ENCODE peak calls at places on chromosomes 11 and 22, in seven cellular contexts. One of them, this sample, is unnamed.

GRCh38 chr11:16782226-16782919 is 43.9 kb downstream of the C11orf58 start:
- DNase-seq in HFF-Myc: no peak
- DNase-seq in NB4: no peak
- DNase-seq in H9: no peak
- DNase-seq in foreskin fibroblast: no peak
- DNase-seq in fibroblast of the aortic adventitia: no peak
- DNase-seq in thoracic aorta: no peak
- DNase-seq in this sample: peak

GRCh38 chr22:48187272-48187855 is 1424.9 kb downstream of the TBC1D22A start:
- DNase-seq in NB4: no peak
- DNase-seq in HFF-Myc: no peak
- DNase-seq in foreskin fibroblast: no peak
- DNase-seq in thoracic aorta: no peak
- DNase-seq in H9: peak
- DNase-seq in fibroblast of the aortic adventitia: no peak
- DNase-seq in this sample: no peak

GRCh38 chr11:65488273-65489058 is 10.4 kb upstream of the MALAT1 start:
- DNase-seq in NB4: no peak
- DNase-seq in foreskin fibroblast: peak
- DNase-seq in H9: no peak
- DNase-seq in thoracic aorta: no peak
- DNase-seq in HFF-Myc: no peak
- DNase-seq in fibroblast of the aortic adventitia: peak
- DNase-seq in this sample: no peak

GRCh38 chr11:64019106-64020031 is 16.4 kb upstream of the FLRT1 start:
- DNase-seq in H9: no peak
- DNase-seq in thoracic aorta: no peak
- DNase-seq in NB4: no peak
- DNase-seq in HFF-Myc: no peak
- DNase-seq in fibroblast of the aortic adventitia: no peak
- DNase-seq in foreskin fibroblast: no peak
- DNase-seq in this sample: no peak

GRCh38 chr11:127226376-127226775 is 225.8 kb upstream of the KIRREL3 start:
- DNase-seq in thoracic aorta: no peak
- DNase-seq in HFF-Myc: no peak
- DNase-seq in foreskin fibroblast: no peak
- DNase-seq in H9: no peak
- DNase-seq in fibroblast of the aortic adventitia: no peak
- DNase-seq in NB4: no peak
- DNase-seq in this sample: no peak

GRCh38 chr11:58513747-58514367 is 6.0 kb upstream of the OR5B21 start:
- DNase-seq in NB4: peak
- DNase-seq in fibroblast of the aortic adventitia: peak
- DNase-seq in thoracic aorta: no peak
- DNase-seq in foreskin fibroblast: peak
- DNase-seq in HFF-Myc: peak
- DNase-seq in H9: peak
- DNase-seq in this sample: peak

GRCh38 chr11:67542971-67543370 is 19.7 kb upstream of the CABP2 start:
- DNase-seq in HFF-Myc: no peak
- DNase-seq in fibroblast of the aortic adventitia: no peak
- DNase-seq in NB4: no peak
- DNase-seq in foreskin fibroblast: no peak
- DNase-seq in H9: peak
- DNase-seq in thoracic aorta: no peak
- DNase-seq in this sample: no peak

GRCh38 chr11:83051760-83052671 is 19.7 kb downstream of the RAB30 start:
- DNase-seq in thoracic aorta: no peak
- DNase-seq in NB4: no peak
- DNase-seq in HFF-Myc: peak
- DNase-seq in H9: no peak
- DNase-seq in fibroblast of the aortic adventitia: peak
- DNase-seq in foreskin fibroblast: peak
- DNase-seq in this sample: no peak

GRCh38 chr11:110356769-110357671 is 60.6 kb upstream of the RDX start:
- DNase-seq in fibroblast of the aortic adventitia: peak
- DNase-seq in thoracic aorta: no peak
- DNase-seq in HFF-Myc: no peak
- DNase-seq in H9: no peak
- DNase-seq in NB4: no peak
- DNase-seq in foreskin fibroblast: peak
- DNase-seq in this sample: peak

GRCh38 chr22:27997538-27997937 is 78.5 kb upstream of the PITPNB start:
- DNase-seq in HFF-Myc: no peak
- DNase-seq in fibroblast of the aortic adventitia: peak
- DNase-seq in thoracic aorta: no peak
- DNase-seq in foreskin fibroblast: no peak
- DNase-seq in H9: no peak
- DNase-seq in NB4: peak
- DNase-seq in this sample: no peak

GRCh38 chr11:110490886-110491285 is 61.1 kb downstream of the FDX1 start:
- DNase-seq in fibroblast of the aortic adventitia: peak
- DNase-seq in H9: no peak
- DNase-seq in NB4: peak
- DNase-seq in HFF-Myc: peak
- DNase-seq in thoracic aorta: no peak
- DNase-seq in foreskin fibroblast: peak
- DNase-seq in this sample: no peak

GRCh38 chr11:33682446-33682845 is 18.2 kb downstream of the C11orf91 start:
- DNase-seq in H9: no peak
- DNase-seq in thoracic aorta: no peak
- DNase-seq in fibroblast of the aortic adventitia: no peak
- DNase-seq in foreskin fibroblast: no peak
- DNase-seq in HFF-Myc: no peak
- DNase-seq in NB4: no peak
- DNase-seq in this sample: no peak

GRCh38 chr11:63756919-63757761 is 11.4 kb downstream of the ZFTA start:
- DNase-seq in fibroblast of the aortic adventitia: no peak
- DNase-seq in foreskin fibroblast: no peak
- DNase-seq in thoracic aorta: no peak
- DNase-seq in H9: no peak
- DNase-seq in NB4: no peak
- DNase-seq in HFF-Myc: no peak
- DNase-seq in this sample: no peak

GRCh38 chr11:61080986-61081590 is 21.2 kb upstream of the CD5 start:
- DNase-seq in fibroblast of the aortic adventitia: no peak
- DNase-seq in NB4: no peak
- DNase-seq in H9: no peak
- DNase-seq in HFF-Myc: no peak
- DNase-seq in foreskin fibroblast: no peak
- DNase-seq in thoracic aorta: no peak
- DNase-seq in this sample: no peak

GRCh38 chr11:112300094-112300786 is 39.6 kb upstream of the PLET1 start:
- DNase-seq in foreskin fibroblast: no peak
- DNase-seq in NB4: no peak
- DNase-seq in fibroblast of the aortic adventitia: no peak
- DNase-seq in thoracic aorta: no peak
- DNase-seq in HFF-Myc: no peak
- DNase-seq in H9: no peak
- DNase-seq in this sample: no peak

GRCh38 chr11:15665368-15665871 is 550.7 kb downstream of the INSC start:
- DNase-seq in HFF-Myc: no peak
- DNase-seq in fibroblast of the aortic adventitia: peak
- DNase-seq in foreskin fibroblast: no peak
- DNase-seq in H9: no peak
- DNase-seq in thoracic aorta: no peak
- DNase-seq in NB4: no peak
- DNase-seq in this sample: no peak

GRCh38 chr11:2484576-2485125 is 39.8 kb downstream of the KCNQ1 start:
- DNase-seq in HFF-Myc: no peak
- DNase-seq in thoracic aorta: no peak
- DNase-seq in foreskin fibroblast: no peak
- DNase-seq in NB4: no peak
- DNase-seq in fibroblast of the aortic adventitia: no peak
- DNase-seq in H9: no peak
- DNase-seq in this sample: no peak

GRCh38 chr11:109939176-109939810 is 153.9 kb upstream of the ZC3H12C start:
- DNase-seq in HFF-Myc: peak
- DNase-seq in fibroblast of the aortic adventitia: peak
- DNase-seq in NB4: peak
- DNase-seq in H9: no peak
- DNase-seq in foreskin fibroblast: peak
- DNase-seq in thoracic aorta: no peak
- DNase-seq in this sample: peak

GRCh38 chr11:44133335-44133946 is 38.0 kb downstream of the EXT2 start:
- DNase-seq in H9: no peak
- DNase-seq in NB4: peak
- DNase-seq in thoracic aorta: no peak
- DNase-seq in foreskin fibroblast: peak
- DNase-seq in fibroblast of the aortic adventitia: peak
- DNase-seq in HFF-Myc: no peak
- DNase-seq in this sample: peak

GRCh38 chr11:34050967-34051348 is 573 bp upstream of the CAPRIN1 start:
- DNase-seq in thoracic aorta: no peak
- DNase-seq in NB4: no peak
- DNase-seq in foreskin fibroblast: no peak
- DNase-seq in H9: no peak
- DNase-seq in HFF-Myc: no peak
- DNase-seq in fibroblast of the aortic adventitia: peak
- DNase-seq in this sample: no peak

GRCh38 chr22:24553597-24554315 is 1.2 kb downstream of the GUCD1 start:
- DNase-seq in foreskin fibroblast: no peak
- DNase-seq in fibroblast of the aortic adventitia: peak
- DNase-seq in thoracic aorta: no peak
- DNase-seq in H9: no peak
- DNase-seq in HFF-Myc: no peak
- DNase-seq in NB4: peak
- DNase-seq in this sample: no peak

GRCh38 chr11:21295508-21295907 is 626.1 kb downstream of the NELL1 start:
- DNase-seq in HFF-Myc: no peak
- DNase-seq in H9: no peak
- DNase-seq in NB4: no peak
- DNase-seq in fibroblast of the aortic adventitia: no peak
- DNase-seq in thoracic aorta: no peak
- DNase-seq in foreskin fibroblast: no peak
- DNase-seq in this sample: no peak

DNA sequence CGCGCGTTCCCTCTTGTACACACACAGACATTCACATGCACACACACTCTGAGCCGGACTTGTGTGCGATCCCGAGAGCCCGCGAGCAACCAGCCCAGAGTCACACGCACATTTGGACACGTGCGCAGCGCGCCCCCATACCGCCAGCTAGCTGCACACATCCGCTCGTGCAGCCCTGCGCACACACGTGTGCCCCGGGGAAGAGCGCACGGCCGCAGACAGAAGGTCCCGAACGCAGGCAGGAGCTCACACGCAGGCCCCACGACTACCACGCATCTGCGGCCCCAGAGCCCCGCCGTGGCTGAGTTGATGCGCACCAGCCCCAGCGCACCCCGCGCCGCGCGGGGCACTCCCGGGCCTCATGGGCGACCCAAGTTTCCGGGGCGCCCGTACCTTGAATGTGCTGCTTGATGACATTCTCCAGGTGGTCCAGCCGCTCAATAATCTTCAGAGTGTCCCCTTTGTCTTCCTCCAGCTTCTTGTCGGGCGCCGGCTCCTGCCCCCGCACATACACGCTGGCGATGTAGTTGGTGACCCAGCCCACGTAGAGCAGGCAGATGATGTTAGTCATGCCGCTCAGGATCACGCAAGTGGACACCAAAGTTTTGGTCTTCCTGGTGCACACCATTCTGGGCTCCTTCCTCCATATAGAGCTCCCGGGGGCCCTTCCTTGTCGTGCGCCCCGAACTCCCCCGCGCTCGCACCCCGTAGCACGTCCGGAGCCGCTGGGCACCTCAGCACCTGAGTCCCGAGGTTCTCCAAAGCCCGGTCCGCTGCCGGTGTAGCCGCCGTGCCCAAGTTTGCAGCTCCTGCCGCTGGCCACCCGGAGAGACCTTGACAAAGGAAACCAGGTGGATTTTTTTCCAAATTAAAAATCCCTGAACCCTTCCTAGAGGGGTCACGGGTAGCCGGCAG is 582 bp downstream of the GALNT18 start:
- DNase-seq in foreskin fibroblast: peak
- DNase-seq in thoracic aorta: no peak
- DNase-seq in H9: no peak
- DNase-seq in fibroblast of the aortic adventitia: peak
- DNase-seq in NB4: peak
- DNase-seq in HFF-Myc: no peak
- DNase-seq in this sample: peak
- TF ChIP-seq CTCF in foreskin fibroblast: no peak
- TF ChIP-seq CTCF in thoracic aorta: no peak
- TF ChIP-seq CTCF in H9: no peak
- TF ChIP-seq CTCF in fibroblast of the aortic adventitia: no peak
- TF ChIP-seq CTCF in NB4: no peak
- TF ChIP-seq CTCF in HFF-Myc: no peak
- TF ChIP-seq CTCF in this sample: no peak

GRCh38 chr22:35684270-35684700 is 33.4 kb upstream of the APOL5 start:
- DNase-seq in H9: peak
- DNase-seq in foreskin fibroblast: peak
- DNase-seq in fibroblast of the aortic adventitia: peak
- DNase-seq in thoracic aorta: no peak
- DNase-seq in NB4: peak
- DNase-seq in HFF-Myc: no peak
- DNase-seq in this sample: peak
- TF ChIP-seq CTCF in H9: peak
- TF ChIP-seq CTCF in foreskin fibroblast: peak
- TF ChIP-seq CTCF in fibroblast of the aortic adventitia: peak
- TF ChIP-seq CTCF in thoracic aorta: no peak
- TF ChIP-seq CTCF in NB4: peak
- TF ChIP-seq CTCF in HFF-Myc: peak
- TF ChIP-seq CTCF in this sample: no peak

GRCh38 chr11:763549-764321 is 13.6 kb downstream of the GATD1 start:
- DNase-seq in NB4: no peak
- DNase-seq in fibroblast of the aortic adventitia: no peak
- DNase-seq in H9: peak
- DNase-seq in thoracic aorta: no peak
- DNase-seq in foreskin fibroblast: no peak
- DNase-seq in HFF-Myc: no peak
- DNase-seq in this sample: no peak

GRCh38 chr11:765802-766091 is 11.5 kb downstream of the GATD1 start:
- DNase-seq in HFF-Myc: no peak
- DNase-seq in H9: no peak
- DNase-seq in NB4: no peak
- DNase-seq in fibroblast of the aortic adventitia: no peak
- DNase-seq in thoracic aorta: no peak
- DNase-seq in foreskin fibroblast: no peak
- DNase-seq in this sample: no peak

GRCh38 chr11:764322-765024 is 12.8 kb downstream of the GATD1 start:
- DNase-seq in NB4: no peak
- DNase-seq in fibroblast of the aortic adventitia: no peak
- DNase-seq in foreskin fibroblast: no peak
- DNase-seq in HFF-Myc: no peak
- DNase-seq in H9: no peak
- DNase-seq in thoracic aorta: no peak
- DNase-seq in this sample: no peak

GRCh38 chr11:766106-766940 is 11.0 kb downstream of the GATD1 start:
- DNase-seq in foreskin fibroblast: no peak
- DNase-seq in HFF-Myc: no peak
- DNase-seq in thoracic aorta: no peak
- DNase-seq in NB4: no peak
- DNase-seq in H9: no peak
- DNase-seq in fibroblast of the aortic adventitia: no peak
- DNase-seq in this sample: no peak

GRCh38 chr11:765025-765801 is 12.1 kb downstream of the GATD1 start:
- DNase-seq in thoracic aorta: no peak
- DNase-seq in NB4: peak
- DNase-seq in foreskin fibroblast: peak
- DNase-seq in H9: peak
- DNase-seq in fibroblast of the aortic adventitia: peak
- DNase-seq in HFF-Myc: no peak
- DNase-seq in this sample: peak
- TF ChIP-seq CTCF in thoracic aorta: peak
- TF ChIP-seq CTCF in NB4: peak
- TF ChIP-seq CTCF in foreskin fibroblast: peak
- TF ChIP-seq CTCF in H9: peak
- TF ChIP-seq CTCF in fibroblast of the aortic adventitia: peak
- TF ChIP-seq CTCF in HFF-Myc: peak
- TF ChIP-seq CTCF in this sample: peak

GRCh38 chr22:39932918-39933649 is 27.1 kb upstream of the TMA7B start:
- DNase-seq in thoracic aorta: no peak
- DNase-seq in HFF-Myc: no peak
- DNase-seq in fibroblast of the aortic adventitia: peak
- DNase-seq in NB4: peak
- DNase-seq in H9: peak
- DNase-seq in foreskin fibroblast: no peak
- DNase-seq in this sample: peak
- TF ChIP-seq CTCF in thoracic aorta: no peak
- TF ChIP-seq CTCF in HFF-Myc: peak
- TF ChIP-seq CTCF in fibroblast of the aortic adventitia: peak
- TF ChIP-seq CTCF in NB4: peak
- TF ChIP-seq CTCF in H9: peak
- TF ChIP-seq CTCF in foreskin fibroblast: peak
- TF ChIP-seq CTCF in this sample: peak